ENCODE peak calls at places on chromosomes 6 and 20, in six cellular contexts. L, E, K, Y, J and X are unnamed samples.

GRCh38 chr6:126550323-126550722 is 210.4 kb downstream of the CENPW start:
- DNase-seq in L (no peak), E (no peak), K (no peak), Y (no peak), J (no peak), X (no peak)

GRCh38 chr20:38762174-38762573 is 13.9 kb downstream of the ACTR5 start:
- DNase-seq in L (no peak), E (no peak), K (no peak), Y (no peak), J (no peak), X (no peak)

GRCh38 chr6:4167123-4167522 is 31.7 kb upstream of the ECI2 start:
- DNase-seq in L (no peak), E (no peak), K (no peak), Y (no peak), J (no peak), X (no peak)

GRCh38 chr20:31684153-31685003 is 38.3 kb downstream of the BCL2L1 start:
- DNase-seq in L (no peak), E (no peak), K (no peak), Y (no peak), J (peak; percentile 81), X (no peak)

GRCh38 chr6:155260686-155261085 is 3.1 kb upstream of the CLDN20 start:
- DNase-seq in L (no peak), E (no peak), K (no peak), Y (no peak), J (no peak), X (no peak)

GRCh38 chr20:7586481-7586880 is 353.8 kb downstream of the HAO1 start:
- DNase-seq in L (no peak), E (no peak), K (no peak), Y (no peak), J (no peak), X (no peak)

GRCh38 chr6:157667211-157668033 is 155.6 kb upstream of the SNX9 start:
- DNase-seq in L (no peak), E (peak; percentile 72), K (peak; percentile 10), Y (peak; percentile 25), J (peak; percentile 64), X (no peak)

GRCh38 chr6:107075951-107076381 is 39.3 kb downstream of the BEND3 start:
- DNase-seq in L (peak; percentile 84), E (peak; percentile 40), K (no peak), Y (no peak), J (no peak), X (no peak)

GRCh38 chr6:75368151-75368779 is 83.7 kb upstream of the TMEM30A start:
- DNase-seq in L (no peak), E (peak; percentile 62), K (no peak), Y (no peak), J (peak; percentile 82), X (no peak)

GRCh38 chr6:35558571-35558970 is 45.9 kb upstream of the TULP1 start:
- DNase-seq in L (no peak), E (no peak), K (no peak), Y (no peak), J (peak; percentile 4), X (peak; percentile 51)

GRCh38 chr20:43460830-43461200 is 3.1 kb downstream of the SRSF6 start:
- DNase-seq in L (no peak), E (no peak), K (no peak), Y (no peak), J (no peak), X (peak; percentile 45)

GRCh38 chr20:22180244-22180643 is 404.1 kb downstream of the FOXA2 start:
- DNase-seq in L (no peak), E (no peak), K (no peak), Y (no peak), J (no peak), X (no peak)

GRCh38 chr20:50982372-50982771 is 23.8 kb downstream of the MOCS3 start:
- DNase-seq in L (no peak), E (no peak), K (no peak), Y (no peak), J (peak; percentile 71), X (no peak)

GRCh38 chr6:145699462-145699861 is 35.9 kb downstream of the EPM2A start:
- DNase-seq in L (no peak), E (no peak), K (no peak), Y (no peak), J (peak; percentile 87), X (no peak)

GRCh38 chr6:33049323-33049722 is 24.1 kb downstream of the HLA-DPA1 start:
- DNase-seq in L (no peak), E (no peak), K (no peak), Y (no peak), J (no peak), X (no peak)

GRCh38 chr6:149897015-149897697 is 757 bp downstream of the RAET1E start:
- DNase-seq in L (no peak), E (peak; percentile 96), K (no peak), Y (peak; percentile 67), J (peak; percentile 29), X (peak; percentile 90)

GRCh38 chr6:75368864-75369402 is 84.3 kb upstream of the TMEM30A start:
- DNase-seq in L (no peak), E (no peak), K (no peak), Y (no peak), J (no peak), X (no peak)

GRCh38 chr6:163260111-163260895 is 154.2 kb upstream of the QKI start:
- DNase-seq in L (peak; percentile 89), E (no peak), K (no peak), Y (peak; percentile 82), J (no peak), X (no peak)

GRCh38 chr20:62813588-62813987 is 3.3 kb upstream of the COL9A3 start:
- DNase-seq in L (peak; percentile 84), E (no peak), K (no peak), Y (no peak), J (no peak), X (no peak)

GRCh38 chr20:36399147-36399968 is 93.2 kb downstream of the DLGAP4 start:
- DNase-seq in L (no peak), E (no peak), K (no peak), Y (peak; percentile 63), J (peak; percentile 43), X (no peak)

GRCh38 chr6:150409576-150410066 is 40.8 kb downstream of the IYD start:
- DNase-seq in L (no peak), E (no peak), K (no peak), Y (no peak), J (peak; percentile 58), X (no peak)

GRCh38 chr6:48109902-48110301 is 1.1 kb downstream of the PTCHD4 start:
- DNase-seq in L (no peak), E (no peak), K (no peak), Y (no peak), J (no peak), X (no peak)

GRCh38 chr6:71289802-71290175 is 1.2 kb downstream of the OGFRL1 start:
- DNase-seq in L (no peak), E (no peak), K (no peak), Y (no peak), J (peak; percentile 15), X (no peak)

GRCh38 chr6:118856301-118856700 is 37.7 kb upstream of the ASF1A start:
- DNase-seq in L (no peak), E (no peak), K (no peak), Y (no peak), J (peak; percentile 6), X (no peak)